ENCODE peak calls at places on chromosomes 1 and 21, in seven cellular contexts. D is HL-60; L is stimulated activated naive CD8-positive, alpha-beta T cell treated with anti-CD3 and anti-CD28 coated beads, Interleukin-15, Interleukin-2, amounts not matched to agents 100 U/mL and 50 U/mL, for 24 hours; C is osteocyte; Y is upper lobe of right lung; P is AG09309; S is activated B cell treated with CpG ODN at 0.5 μM for 24 hours. W is an unnamed sample.

GRCh38 chr1:31705080-31705866 is 1.5 kb upstream of the COL16A1 start:
- DNase-seq in S (peak), P (no peak), L (peak), C (peak), D (no peak), Y (no peak), W (no peak)

GRCh38 chr21:33892853-33893252 is 22.8 kb downstream of the ATP5PO start:
- DNase-seq in Y (no peak), C (no peak), D (no peak), L (no peak), P (no peak), S (no peak), W (no peak)

GRCh38 chr1:167909691-167910180 is 4.2 kb downstream of the ADCY10 start:
- DNase-seq in L (no peak), C (no peak), D (no peak), P (no peak), Y (no peak), S (no peak), W (no peak)

GRCh38 chr1:116766616-116767469 is 12.6 kb downstream of the CD2 start:
- DNase-seq in C (no peak), L (peak), D (no peak), Y (no peak), S (no peak), P (no peak), W (no peak)

GRCh38 chr1:227449727-227450420 is 113.5 kb upstream of the ZNF678 start:
- DNase-seq in D (no peak), P (no peak), C (no peak), S (no peak), Y (no peak), L (no peak), W (no peak)

GRCh38 chr1:22290157-22290556 is 147.3 kb upstream of the WNT4 start:
- DNase-seq in P (no peak), L (no peak), S (no peak), Y (no peak), D (no peak), C (no peak), W (no peak)

GRCh38 chr1:219885680-219886079 is 42.7 kb downstream of the SLC30A10 start:
- DNase-seq in C (no peak), S (no peak), Y (no peak), P (no peak), L (no peak), D (no peak), W (no peak)

GRCh38 chr1:195909061-195909460 is 699.2 kb downstream of the KCNT2 start:
- DNase-seq in Y (no peak), D (no peak), C (no peak), S (no peak), P (no peak), L (no peak), W (no peak)

GRCh38 chr1:80278936-80279335 is 1272.4 kb upstream of the ADGRL4 start:
- DNase-seq in L (no peak), S (no peak), Y (no peak), C (no peak), D (no peak), P (no peak), W (no peak)

GRCh38 chr21:21046063-21046462 is 47.9 kb downstream of the NCAM2 start:
- DNase-seq in S (no peak), P (no peak), Y (no peak), L (no peak), C (no peak), D (no peak), W (no peak)

GRCh38 chr1:61825398-61825797 is 83.1 kb downstream of the PATJ start:
- DNase-seq in L (no peak), P (peak), C (no peak), D (no peak), Y (no peak), S (no peak), W (no peak)

GRCh38 chr1:155093938-155094621 is 15.4 kb downstream of the EFNA3 start:
- DNase-seq in Y (no peak), P (peak), D (no peak), L (no peak), S (no peak), C (no peak), W (no peak)

GRCh38 chr1:2381741-2382620 is 9.4 kb downstream of the MORN1 start:
- DNase-seq in Y (peak), C (peak), L (peak), P (peak), D (no peak), S (peak), W (peak)

GRCh38 chr1:146007048-146007784 is 10.8 kb upstream of the TXNIP start:
- DNase-seq in D (no peak), C (no peak), Y (no peak), L (peak), S (no peak), P (peak), W (no peak)

GRCh38 chr1:75791022-75791421 is 5.0 kb downstream of the RABGGTB start:
- DNase-seq in L (no peak), C (no peak), Y (no peak), D (peak), S (no peak), P (no peak), W (no peak)

GRCh38 chr1:117606608-117607261 is 887 bp downstream of the TENT5C start:
- DNase-seq in C (no peak), Y (peak), D (no peak), S (peak), L (peak), P (no peak), W (no peak)

GRCh38 chr1:96643519-96643918 is 78.1 kb upstream of the PTBP2 start:
- DNase-seq in P (no peak), D (no peak), L (no peak), C (no peak), Y (no peak), S (no peak), W (no peak)

GRCh38 chr1:100152271-100152670 is 19.3 kb downstream of the TRMT13 start:
- DNase-seq in P (no peak), S (no peak), Y (no peak), C (no peak), D (no peak), L (no peak), W (no peak)

GRCh38 chr1:165144757-165145397 is 211.6 kb downstream of the LMX1A start:
- DNase-seq in P (peak), C (no peak), Y (no peak), L (peak), D (no peak), S (no peak), W (peak)

GRCh38 chr1:35642472-35642955 is 1.2 kb upstream of the PSMB2 start:
- DNase-seq in D (no peak), S (no peak), P (no peak), L (peak), C (no peak), Y (no peak), W (no peak)

GRCh38 chr1:211634461-211634860 is 41.0 kb downstream of the NEK2 start:
- DNase-seq in D (no peak), Y (peak), S (no peak), P (no peak), L (no peak), C (no peak), W (no peak)

GRCh38 chr1:228282329-228283042 is 74.6 kb downstream of the OBSCN start:
- DNase-seq in L (no peak), S (no peak), P (no peak), Y (peak), C (no peak), D (no peak), W (peak)

GRCh38 chr21:41926068-41926806 is 27.6 kb downstream of the C2CD2 start:
- DNase-seq in L (no peak), Y (no peak), P (no peak), S (no peak), D (no peak), C (no peak), W (no peak)

GRCh38 chr1:180262628-180263488 is 32.8 kb downstream of the LHX4 start:
- DNase-seq in Y (no peak), L (no peak), S (no peak), D (no peak), C (no peak), P (no peak), W (no peak)

GRCh38 chr1:150464422-150464826 is 22.8 kb upstream of the TARS2 start:
- DNase-seq in L (peak), Y (peak), S (peak), P (no peak), C (peak), D (peak), W (no peak)

GRCh38 chr1:235776396-235776795 is 90.3 kb downstream of the LYST start:
- DNase-seq in D (no peak), S (no peak), P (no peak), Y (no peak), C (no peak), L (no peak), W (no peak)

GRCh38 chr1:12424150-12424549 is 193.9 kb downstream of the DHRS3 start:
- DNase-seq in L (no peak), C (no peak), D (no peak), Y (no peak), P (peak), S (no peak), W (no peak)

GRCh38 chr21:25664462-25665070 is 25.5 kb downstream of the JAM2 start:
- DNase-seq in S (no peak), C (no peak), L (no peak), P (no peak), D (no peak), Y (no peak), W (no peak)

GRCh38 chr21:44532712-44533111 is 7.3 kb downstream of the KRTAP10-1 start:
- DNase-seq in L (no peak), S (no peak), C (no peak), P (no peak), D (no peak), Y (peak), W (peak)